ENCODE peak calls at places on chromosomes 11 and 22, in four cellular contexts. N is hepatocyte; J is endothelial cell of umbilical vein; Q is activated CD8-positive, alpha-beta T cell treated with anti-CD3 and anti-CD28 coated beads for 36 hours. Y is an unnamed sample.

GRCh38 chr22:39405346-39406085 is 5.9 kb downstream of the TAB1 start:
- DNase-seq in Q (peak), N (no peak), J (peak), Y (no peak)

GRCh38 chr22:17257578-17257977 is 38.3 kb upstream of the ADA2 start:
- DNase-seq in Q (no peak), J (no peak), N (no peak), Y (peak)

GRCh38 chr11:325796-326591 is 5.3 kb upstream of the IFITM3 start:
- DNase-seq in J (no peak), Q (peak), N (no peak), Y (no peak)

GRCh38 chr11:132242662-132243061 is 872.2 kb downstream of the NTM start:
- DNase-seq in J (no peak), N (no peak), Q (no peak), Y (no peak)

GRCh38 chr11:86174101-86175046 is 70.2 kb upstream of the EED start:
- DNase-seq in J (peak), N (peak), Q (no peak), Y (no peak)

GRCh38 chr11:111417011-111417765 is 38.1 kb upstream of the POU2AF1 start:
- DNase-seq in J (no peak), N (no peak), Q (peak), Y (peak)

GRCh38 chr22:23068096-23068831 is 2.1 kb upstream of the GNAZ start:
- DNase-seq in J (no peak), Q (no peak), N (no peak), Y (no peak)

GRCh38 chr11:75734491-75735180 is 17.0 kb downstream of the MOGAT2 start:
- DNase-seq in N (peak), Q (no peak), J (no peak), Y (no peak)

GRCh38 chr11:64786308-64786707 is 8.0 kb upstream of the SF1 start:
- DNase-seq in N (no peak), Q (no peak), J (no peak), Y (no peak)

GRCh38 chr11:44726278-44727113 is at the start of gene TSPAN18:
- DNase-seq in N (peak), J (no peak), Q (peak), Y (peak)

GRCh38 chr22:42452456-42452855 is 20.3 kb upstream of the NFAM1 start:
- DNase-seq in J (no peak), Q (no peak), N (no peak), Y (no peak)

GRCh38 chr11:73652046-73652730 is 5.8 kb downstream of the PLEKHB1 start:
- DNase-seq in N (no peak), Q (no peak), J (peak), Y (no peak)

GRCh38 chr11:128552783-128553661 is 34.3 kb downstream of the ETS1 start:
- DNase-seq in N (peak), Q (peak), J (no peak), Y (peak)

GRCh38 chr11:128551641-128552335 is 35.6 kb downstream of the ETS1 start:
- DNase-seq in Q (peak), N (no peak), J (no peak), Y (peak)

GRCh38 chr11:128559496-128560103 is 27.8 kb downstream of the ETS1 start:
- DNase-seq in J (no peak), N (no peak), Q (peak), Y (peak)

GRCh38 chr11:128553662-128554392 is 33.5 kb downstream of the ETS1 start:
- DNase-seq in N (peak), Q (peak), J (peak), Y (peak)

DNA sequence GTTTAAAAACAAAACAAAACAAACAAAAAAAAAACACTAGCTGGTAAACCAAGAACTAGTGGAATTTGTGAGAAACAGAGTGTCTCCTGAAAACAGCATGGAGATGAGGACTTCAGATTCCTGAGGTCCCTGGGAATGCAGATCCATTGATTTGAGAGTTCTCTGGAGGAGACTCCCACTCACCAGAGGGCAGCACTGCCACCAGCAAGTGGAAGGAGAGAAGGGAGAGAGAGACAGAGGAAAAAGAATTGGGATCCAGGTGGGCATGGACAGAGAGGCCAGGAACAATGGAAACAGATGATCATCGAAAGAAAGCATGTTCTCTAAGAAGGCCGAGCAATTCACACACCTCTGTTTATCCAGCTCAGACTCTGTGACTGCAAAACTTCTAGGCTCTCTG is 31.8 kb downstream of the ETS1 start:
- DNase-seq in Q (no peak), J (peak), N (no peak), Y (no peak)
- TF ChIP-seq CTCF in Q (no peak), J (peak), N (peak), Y (no peak)

DNA sequence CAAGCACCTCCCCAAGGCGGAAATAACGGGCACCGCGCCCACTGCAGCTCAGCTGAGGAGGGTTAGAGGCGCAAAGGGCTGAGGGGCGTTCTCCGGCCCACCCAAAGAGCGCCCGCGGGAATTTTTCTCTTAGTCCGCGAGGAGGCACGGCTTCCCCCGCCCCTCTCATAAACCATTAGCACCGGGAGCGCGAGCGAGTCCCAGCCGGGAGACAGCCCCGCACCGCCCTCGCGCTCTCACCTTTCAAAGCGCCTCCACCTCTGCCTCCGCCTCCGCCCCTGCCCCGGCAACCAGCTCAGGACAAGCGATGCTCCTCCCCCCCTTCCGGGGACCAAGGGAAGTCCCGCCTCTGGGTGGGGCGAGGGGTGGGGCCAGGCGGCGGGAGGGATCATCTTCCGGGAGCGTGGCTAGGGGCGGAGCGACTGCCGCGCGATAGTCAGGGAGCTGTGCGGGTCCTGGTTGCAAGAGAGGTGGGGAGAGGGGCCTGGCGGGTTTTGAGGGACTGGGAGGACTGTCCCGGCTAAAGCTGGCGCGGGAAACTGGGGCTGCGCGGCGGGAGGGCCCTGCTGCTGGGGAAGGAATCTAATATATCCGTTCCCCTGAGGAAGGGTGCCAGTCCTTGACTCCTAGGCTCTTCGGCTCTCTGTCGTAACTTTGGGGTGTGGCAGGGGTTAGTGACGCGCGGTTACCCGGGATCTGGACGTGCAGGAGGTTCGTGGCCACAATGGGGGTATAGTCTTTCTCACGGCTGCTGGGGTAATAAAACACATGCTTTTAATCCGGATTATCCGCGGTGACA is at the start of the genes CCDC82 and JRKL:
- DNase-seq in J (peak), N (peak), Q (peak), Y (peak)
- TF ChIP-seq CTCF in J (no peak), N (no peak), Q (no peak), Y (no peak)

GRCh38 chr11:15006139-15006759 is 34.1 kb upstream of the CALCA start:
- DNase-seq in N (peak), J (peak), Q (peak), Y (peak)
- TF ChIP-seq CTCF in N (peak), J (peak), Q (peak), Y (peak)

GRCh38 chr11:88281317-88281712 is 56.2 kb downstream of the CTSC start:
- DNase-seq in J (no peak), N (no peak), Q (no peak), Y (no peak)
- TF ChIP-seq CTCF in J (no peak), N (peak), Q (no peak), Y (no peak)

GRCh38 chr22:35380013-35380412 is 883 bp upstream of the HMOX1 start:
- DNase-seq in Q (no peak), N (peak), J (peak), Y (no peak)

GRCh38 chr22:35379146-35379993 is 1.5 kb upstream of the HMOX1 start:
- DNase-seq in N (peak), Q (no peak), J (no peak), Y (no peak)

GRCh38 chr22:35381424-35381772 is 502 bp downstream of the HMOX1 start:
- DNase-seq in J (peak), N (peak), Q (no peak), Y (no peak)

GRCh38 chr22:35378547-35379078 is 2.3 kb upstream of the HMOX1 start:
- DNase-seq in N (no peak), J (no peak), Q (no peak), Y (no peak)

DNA sequence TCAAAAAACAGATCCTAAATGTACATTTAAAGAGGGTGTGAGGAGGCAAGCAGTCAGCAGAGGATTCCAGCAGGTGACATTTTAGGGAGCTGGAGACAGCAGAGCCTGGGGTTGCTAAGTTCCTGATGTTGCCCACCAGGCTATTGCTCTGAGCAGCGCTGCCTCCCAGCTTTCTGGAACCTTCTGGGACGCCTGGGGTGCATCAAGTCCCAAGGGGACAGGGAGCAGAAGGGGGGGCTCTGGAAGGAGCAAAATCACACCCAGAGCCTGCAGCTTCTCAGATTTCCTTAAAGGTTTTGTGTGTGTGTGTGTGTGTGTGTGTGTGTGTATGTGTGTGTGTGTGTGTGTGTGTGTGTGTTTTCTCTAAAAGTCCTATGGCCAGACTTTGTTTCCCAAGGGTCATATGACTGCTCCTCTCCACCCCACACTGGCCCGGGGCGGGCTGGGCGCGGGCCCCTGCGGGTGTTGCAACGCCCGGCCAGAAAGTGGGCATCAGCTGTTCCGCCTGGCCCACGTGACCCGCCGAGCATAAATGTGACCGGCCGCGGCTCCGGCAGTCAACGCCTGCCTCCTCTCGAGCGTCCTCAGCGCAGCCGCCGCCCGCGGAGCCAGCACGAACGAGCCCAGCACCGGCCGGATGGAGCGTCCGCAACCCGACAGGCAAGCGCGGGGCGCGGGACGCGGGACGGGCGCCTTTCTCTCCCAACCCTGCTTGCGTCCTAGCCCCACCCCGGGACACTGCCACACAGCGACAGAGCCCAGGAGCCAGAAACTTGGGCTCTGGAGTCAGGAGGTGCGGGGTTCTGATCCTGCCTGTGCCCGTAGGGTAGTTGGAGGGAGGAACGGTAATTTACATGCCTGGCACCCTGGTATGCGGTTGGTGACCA is at the start of gene HMOX1:
- DNase-seq in N (peak), J (peak), Q (peak), Y (peak)
- TF ChIP-seq CTCF in N (peak), J (peak), Q (no peak), Y (no peak)

GRCh38 chr11:66311965-66312548 is 4.8 kb downstream of the CD248 start:
- DNase-seq in J (peak), N (peak), Q (peak), Y (peak)
- TF ChIP-seq CTCF in J (no peak), N (peak), Q (peak), Y (peak)

Y was measured in GM12865.